ENCODE peak calls at places on chromosomes 12 and 14, in eight cellular contexts. E is T-helper 1 cell; S is neural crest cell; K is uterus; P is activated T-cell treated with anti-CD3 and anti-CD28 coated beads, Interleukin-2, amount 50 U/mL, for 4 hours; T is NCI-H1694; A is stimulated activated CD4-positive, alpha-beta T cell treated with anti-CD3 and anti-CD28 coated beads, Interleukin-2, amount 100 ng/mL, for 48 hours; N is T-cell. J is an unnamed sample.

GRCh38 chr14:103891667-103892215 is 36.5 kb upstream of the TDRD9 start:
- DNase-seq in E (no peak), S (no peak), K (no peak), P (no peak), T (no peak), A (no peak), N (no peak), J (no peak)

GRCh38 chr12:121814429-121815119 is 10.8 kb downstream of the SETD1B start:
- DNase-seq in E (no peak), S (no peak), K (no peak), P (no peak), T (no peak), A (no peak), N (no peak), J (no peak)

GRCh38 chr12:82299617-82300016 is 58.6 kb downstream of the CCDC59 start:
- DNase-seq in E (no peak), S (no peak), K (no peak), P (no peak), T (no peak), A (no peak), N (no peak), J (no peak)

GRCh38 chr12:103495783-103496456 is at the start of gene C12orf42:
- DNase-seq in E (no peak), S (peak), K (peak), P (no peak), T (peak), A (peak), N (no peak), J (peak)

GRCh38 chr12:98417303-98417702 is 98.1 kb upstream of the TMPO start:
- DNase-seq in E (no peak), S (no peak), K (no peak), P (no peak), T (no peak), A (no peak), N (no peak), J (no peak)

GRCh38 chr12:130016194-130016593 is 112.4 kb upstream of the TMEM132D start:
- DNase-seq in E (no peak), S (no peak), K (no peak), P (no peak), T (no peak), A (no peak), N (no peak), J (no peak)

GRCh38 chr12:75720807-75721206 is 209.4 kb upstream of the KRR1 start:
- DNase-seq in E (no peak), S (no peak), K (no peak), P (no peak), T (peak), A (no peak), N (no peak), J (no peak)

GRCh38 chr12:17928708-17929366 is 161.2 kb downstream of the RERGL start:
- DNase-seq in E (no peak), S (no peak), K (no peak), P (no peak), T (peak), A (no peak), N (no peak), J (no peak)

GRCh38 chr12:3658327-3659163 is 94.4 kb downstream of the CRACR2A start:
- DNase-seq in E (no peak), S (peak), K (no peak), P (no peak), T (peak), A (peak), N (peak), J (peak)

GRCh38 chr12:76762556-76762955 is 1.4 kb upstream of the ZDHHC17 start:
- DNase-seq in E (no peak), S (no peak), K (peak), P (no peak), T (no peak), A (no peak), N (no peak), J (no peak)

GRCh38 chr12:16984484-16984883 is 378.5 kb upstream of the LMO3 start:
- DNase-seq in E (no peak), S (no peak), K (no peak), P (no peak), T (no peak), A (no peak), N (no peak), J (no peak)

GRCh38 chr12:80107221-80107620 is 7.9 kb downstream of the OTOGL start:
- DNase-seq in E (no peak), S (no peak), K (no peak), P (no peak), T (no peak), A (no peak), N (no peak), J (no peak)

GRCh38 chr12:139585-139984 is 73.0 kb downstream of the IQSEC3 start:
- DNase-seq in E (no peak), S (no peak), K (no peak), P (no peak), T (no peak), A (no peak), N (no peak), J (no peak)

GRCh38 chr14:90815817-90816662 is at the start of gene TTC7B:
- DNase-seq in E (no peak), S (peak), K (peak), P (peak), T (no peak), A (peak), N (peak), J (peak)

GRCh38 chr14:105299654-105300541 is 903 bp downstream of the BRF1 start:
- DNase-seq in E (no peak), S (no peak), K (peak), P (no peak), T (peak), A (peak), N (no peak), J (no peak)

GRCh38 chr12:18496156-18496555 is 234.8 kb downstream of the PIK3C2G start:
- DNase-seq in E (no peak), S (no peak), K (no peak), P (no peak), T (peak), A (no peak), N (no peak), J (no peak)

GRCh38 chr12:42102720-42103119 is 42.0 kb downstream of the GXYLT1 start:
- DNase-seq in E (no peak), S (no peak), K (no peak), P (no peak), T (no peak), A (no peak), N (no peak), J (no peak)